ENCODE peak calls at places on chromosome 2, in six cellular contexts. One of them, this sample, is unnamed.

GRCh38 chr2:235588750-235589149 is 94.9 kb downstream of the AGAP1 start:
- DNase-seq in right lobe of liver: no peak
- DNase-seq in left ventricle myocardium inferior: no peak
- DNase-seq in lower lobe of right lung: no peak
- DNase-seq in psoas muscle: no peak
- DNase-seq in fibroblast of lung: no peak
- DNase-seq in this sample: no peak

GRCh38 chr2:227430644-227431043 is 41.3 kb upstream of the AGFG1 start:
- DNase-seq in left ventricle myocardium inferior: no peak
- DNase-seq in right lobe of liver: no peak
- DNase-seq in lower lobe of right lung: no peak
- DNase-seq in psoas muscle: no peak
- DNase-seq in fibroblast of lung: peak; percentile 29
- DNase-seq in this sample: no peak

GRCh38 chr2:132774189-132774588 is 104.2 kb upstream of the LYPD1 start:
- DNase-seq in fibroblast of lung: peak; percentile 64
- DNase-seq in left ventricle myocardium inferior: no peak
- DNase-seq in right lobe of liver: no peak
- DNase-seq in lower lobe of right lung: no peak
- DNase-seq in psoas muscle: no peak
- DNase-seq in this sample: no peak

GRCh38 chr2:67694464-67694863 is 297.3 kb downstream of the ETAA1 start:
- DNase-seq in psoas muscle: peak; percentile 54
- DNase-seq in left ventricle myocardium inferior: no peak
- DNase-seq in lower lobe of right lung: peak; percentile 43
- DNase-seq in fibroblast of lung: no peak
- DNase-seq in right lobe of liver: no peak
- DNase-seq in this sample: no peak

GRCh38 chr2:62137431-62137830 is 58.5 kb upstream of the B3GNT2 start:
- DNase-seq in psoas muscle: no peak
- DNase-seq in fibroblast of lung: peak; percentile 33
- DNase-seq in right lobe of liver: no peak
- DNase-seq in left ventricle myocardium inferior: no peak
- DNase-seq in lower lobe of right lung: no peak
- DNase-seq in this sample: no peak

GRCh38 chr2:64288321-64288931 is 144.2 kb upstream of the PELI1 start:
- DNase-seq in left ventricle myocardium inferior: no peak
- DNase-seq in lower lobe of right lung: no peak
- DNase-seq in fibroblast of lung: peak; percentile 72
- DNase-seq in right lobe of liver: no peak
- DNase-seq in psoas muscle: no peak
- DNase-seq in this sample: no peak

GRCh38 chr2:81445176-81445575 is 1140.6 kb upstream of the LRRTM1 start:
- DNase-seq in left ventricle myocardium inferior: no peak
- DNase-seq in fibroblast of lung: no peak
- DNase-seq in lower lobe of right lung: no peak
- DNase-seq in psoas muscle: no peak
- DNase-seq in right lobe of liver: no peak
- DNase-seq in this sample: no peak

GRCh38 chr2:219056896-219057708 is 3.6 kb downstream of the IHH start:
- DNase-seq in lower lobe of right lung: no peak
- DNase-seq in psoas muscle: no peak
- DNase-seq in fibroblast of lung: peak; percentile 5
- DNase-seq in right lobe of liver: no peak
- DNase-seq in left ventricle myocardium inferior: no peak
- DNase-seq in this sample: no peak

GRCh38 chr2:37570773-37571570 is 100.5 kb downstream of the CDC42EP3 start:
- DNase-seq in fibroblast of lung: peak; percentile 95
- DNase-seq in psoas muscle: peak; percentile 60
- DNase-seq in lower lobe of right lung: no peak
- DNase-seq in right lobe of liver: no peak
- DNase-seq in left ventricle myocardium inferior: no peak
- DNase-seq in this sample: no peak

GRCh38 chr2:149055751-149056150 is 17.3 kb downstream of the LYPD6B start:
- DNase-seq in lower lobe of right lung: no peak
- DNase-seq in psoas muscle: no peak
- DNase-seq in right lobe of liver: no peak
- DNase-seq in left ventricle myocardium inferior: no peak
- DNase-seq in fibroblast of lung: no peak
- DNase-seq in this sample: no peak

GRCh38 chr2:159140070-159140774 is 146.3 kb downstream of the WDSUB1 start:
- DNase-seq in left ventricle myocardium inferior: no peak
- DNase-seq in psoas muscle: no peak
- DNase-seq in right lobe of liver: no peak
- DNase-seq in fibroblast of lung: peak; percentile 90
- DNase-seq in lower lobe of right lung: no peak
- DNase-seq in this sample: no peak

GRCh38 chr2:42095923-42096408 is 48.1 kb downstream of the PKDCC start:
- DNase-seq in right lobe of liver: peak; percentile 70
- DNase-seq in left ventricle myocardium inferior: peak; percentile 70
- DNase-seq in lower lobe of right lung: peak; percentile 82
- DNase-seq in fibroblast of lung: peak; percentile 56
- DNase-seq in psoas muscle: peak; percentile 81
- DNase-seq in this sample: peak; percentile 70

GRCh38 chr2:33272001-33272400 is 204.4 kb upstream of the RASGRP3 start:
- DNase-seq in right lobe of liver: no peak
- DNase-seq in lower lobe of right lung: no peak
- DNase-seq in fibroblast of lung: peak; percentile 77
- DNase-seq in left ventricle myocardium inferior: no peak
- DNase-seq in psoas muscle: no peak
- DNase-seq in this sample: no peak

GRCh38 chr2:3005859-3006258 is 371.8 kb downstream of the EIPR1 start:
- DNase-seq in right lobe of liver: no peak
- DNase-seq in left ventricle myocardium inferior: no peak
- DNase-seq in fibroblast of lung: no peak
- DNase-seq in lower lobe of right lung: no peak
- DNase-seq in psoas muscle: no peak
- DNase-seq in this sample: no peak

GRCh38 chr2:3007135-3007534 is 370.5 kb downstream of the EIPR1 start:
- DNase-seq in right lobe of liver: no peak
- DNase-seq in psoas muscle: no peak
- DNase-seq in fibroblast of lung: no peak
- DNase-seq in lower lobe of right lung: no peak
- DNase-seq in left ventricle myocardium inferior: no peak
- DNase-seq in this sample: no peak

GRCh38 chr2:3000968-3001367 is 376.6 kb downstream of the EIPR1 start:
- DNase-seq in lower lobe of right lung: no peak
- DNase-seq in psoas muscle: no peak
- DNase-seq in fibroblast of lung: no peak
- DNase-seq in left ventricle myocardium inferior: no peak
- DNase-seq in right lobe of liver: no peak
- DNase-seq in this sample: no peak

GRCh38 chr2:3001595-3002184 is 375.9 kb downstream of the EIPR1 start:
- DNase-seq in left ventricle myocardium inferior: no peak
- DNase-seq in psoas muscle: no peak
- DNase-seq in lower lobe of right lung: no peak
- DNase-seq in right lobe of liver: no peak
- DNase-seq in fibroblast of lung: no peak
- DNase-seq in this sample: no peak
- TF ChIP-seq CTCF in left ventricle myocardium inferior: peak; percentile 60
- TF ChIP-seq CTCF in psoas muscle: peak; percentile 24
- TF ChIP-seq CTCF in lower lobe of right lung: peak; percentile 21
- TF ChIP-seq CTCF in right lobe of liver: peak; percentile 38
- TF ChIP-seq CTCF in fibroblast of lung: no peak
- TF ChIP-seq CTCF in this sample: peak; percentile 31

GRCh38 chr2:222714361-222715256 is 43.2 kb downstream of the MOGAT1 start:
- DNase-seq in lower lobe of right lung: no peak
- DNase-seq in psoas muscle: no peak
- DNase-seq in right lobe of liver: no peak
- DNase-seq in fibroblast of lung: peak; percentile 51
- DNase-seq in left ventricle myocardium inferior: peak; percentile 30
- DNase-seq in this sample: no peak
- H3K27ac ChIP-seq in lower lobe of right lung: peak overlapping the region; percentile 20
- H3K27ac ChIP-seq in psoas muscle: peak overlapping the region; percentile 85
- H3K27ac ChIP-seq in right lobe of liver: no peak overlapping the region
- H3K27ac ChIP-seq in fibroblast of lung: no peak overlapping the region
- H3K27ac ChIP-seq in left ventricle myocardium inferior: peak overlapping the region; percentile 84
- H3K27ac ChIP-seq in this sample: peak overlapping the region; percentile 68

GRCh38 chr2:156436477-156437085 is 402 bp downstream of the GPD2 start:
- DNase-seq in psoas muscle: no peak
- DNase-seq in left ventricle myocardium inferior: no peak
- DNase-seq in fibroblast of lung: peak; percentile 29
- DNase-seq in right lobe of liver: no peak
- DNase-seq in lower lobe of right lung: no peak
- DNase-seq in this sample: no peak

GRCh38 chr2:156435392-156435724 is 821 bp upstream of the GPD2 start:
- DNase-seq in psoas muscle: no peak
- DNase-seq in lower lobe of right lung: no peak
- DNase-seq in fibroblast of lung: no peak
- DNase-seq in right lobe of liver: no peak
- DNase-seq in left ventricle myocardium inferior: no peak
- DNase-seq in this sample: no peak

GRCh38 chr2:156434461-156435291 is 1.5 kb upstream of the GPD2 start:
- DNase-seq in lower lobe of right lung: no peak
- DNase-seq in left ventricle myocardium inferior: no peak
- DNase-seq in psoas muscle: no peak
- DNase-seq in right lobe of liver: no peak
- DNase-seq in fibroblast of lung: peak; percentile 61
- DNase-seq in this sample: no peak

GRCh38 chr2:156437272-156437671 is 1.1 kb downstream of the GPD2 start:
- DNase-seq in psoas muscle: peak; percentile 70
- DNase-seq in right lobe of liver: peak; percentile 25
- DNase-seq in left ventricle myocardium inferior: no peak
- DNase-seq in lower lobe of right lung: peak; percentile 54
- DNase-seq in fibroblast of lung: no peak
- DNase-seq in this sample: no peak

DNA sequence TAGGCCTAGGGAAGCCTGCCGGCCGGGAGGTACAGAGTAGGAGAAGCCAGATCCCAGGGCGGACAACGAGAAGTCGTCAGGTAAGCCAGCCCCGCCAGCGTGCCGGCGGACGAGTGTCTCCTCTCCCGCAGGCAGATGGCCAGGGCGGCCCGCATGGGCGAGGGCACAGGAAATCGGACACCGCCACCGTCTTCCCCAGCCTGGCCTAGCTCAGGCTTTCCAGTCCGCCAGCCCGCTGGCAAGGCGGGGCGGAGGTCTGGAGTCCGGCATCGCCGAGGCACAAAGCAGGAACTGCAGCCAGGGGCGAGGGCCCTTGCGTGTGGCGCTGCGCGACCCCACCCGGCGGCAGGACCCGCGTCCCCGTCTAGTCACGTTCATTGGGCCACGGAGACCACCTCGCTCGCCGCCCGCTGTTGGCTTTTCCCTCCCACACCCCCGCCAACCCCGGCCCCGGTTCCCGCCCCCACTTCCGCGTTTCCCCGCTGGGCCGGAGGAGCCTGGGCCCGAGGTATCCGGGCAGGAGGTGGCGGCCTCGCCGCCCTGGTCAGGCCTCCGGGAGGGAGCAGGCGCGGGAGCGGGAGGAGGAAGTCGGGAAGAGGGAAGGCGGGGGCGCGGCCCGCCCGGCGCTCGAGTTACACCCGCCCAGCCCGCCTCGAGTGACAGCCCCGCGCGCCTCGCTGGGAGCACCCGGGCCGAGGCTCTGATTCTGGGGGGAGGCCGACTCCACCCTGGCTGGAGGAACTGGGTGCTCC is at the start of gene GPD2:
- DNase-seq in fibroblast of lung: peak; percentile 89
- DNase-seq in lower lobe of right lung: peak; percentile 97
- DNase-seq in left ventricle myocardium inferior: peak; percentile 94
- DNase-seq in right lobe of liver: peak; percentile 96
- DNase-seq in psoas muscle: peak; percentile 96
- DNase-seq in this sample: peak; percentile 84
- TF ChIP-seq CTCF in fibroblast of lung: no peak
- TF ChIP-seq CTCF in lower lobe of right lung: peak; percentile 18
- TF ChIP-seq CTCF in left ventricle myocardium inferior: peak; percentile 43
- TF ChIP-seq CTCF in right lobe of liver: peak; percentile 20
- TF ChIP-seq CTCF in psoas muscle: no peak
- TF ChIP-seq CTCF in this sample: peak; percentile 4

GRCh38 chr2:241151934-241152660 is 1.8 kb downstream of the PPP1R7 start:
- DNase-seq in right lobe of liver: no peak
- DNase-seq in left ventricle myocardium inferior: no peak
- DNase-seq in lower lobe of right lung: no peak
- DNase-seq in fibroblast of lung: peak; percentile 5
- DNase-seq in psoas muscle: peak; percentile 17
- DNase-seq in this sample: no peak
- H3K27ac ChIP-seq in right lobe of liver: no peak overlapping the region
- H3K27ac ChIP-seq in left ventricle myocardium inferior: no peak overlapping the region
- H3K27ac ChIP-seq in lower lobe of right lung: no peak overlapping the region
- H3K27ac ChIP-seq in fibroblast of lung: peak overlapping the region; percentile 91
- H3K27ac ChIP-seq in psoas muscle: no peak overlapping the region
- H3K27ac ChIP-seq in this sample: no peak overlapping the region

GRCh38 chr2:26840937-26841610 is 6.9 kb upstream of the DPYSL5 start:
- DNase-seq in left ventricle myocardium inferior: no peak
- DNase-seq in right lobe of liver: no peak
- DNase-seq in psoas muscle: no peak
- DNase-seq in lower lobe of right lung: no peak
- DNase-seq in fibroblast of lung: no peak
- DNase-seq in this sample: no peak
- TF ChIP-seq CTCF in left ventricle myocardium inferior: no peak
- TF ChIP-seq CTCF in right lobe of liver: no peak
- TF ChIP-seq CTCF in psoas muscle: no peak
- TF ChIP-seq CTCF in lower lobe of right lung: no peak
- TF ChIP-seq CTCF in fibroblast of lung: no peak
- TF ChIP-seq CTCF in this sample: no peak